ENCODE peak calls at places on chromosomes 1 and 21, in four cellular contexts. J, E, Y and D are unnamed samples. For H3K4me1, the result is how much of the 10 kb centered on the place peaks cover.

GRCh38 chr1:230517786-230518185 is 91.7 kb upstream of the PGBD5 start:
- DNase-seq in Y (no peak), E (no peak), J (peak), D (no peak)

GRCh38 chr1:175150596-175151319 is 41.8 kb downstream of the KIAA0040 start:
- DNase-seq in E (no peak), J (peak), Y (no peak), D (peak)

GRCh38 chr1:12525311-12526181 is 92.5 kb downstream of the DHRS3 start:
- DNase-seq in Y (no peak), E (peak), J (peak), D (peak)

GRCh38 chr1:192913683-192914082 is 104.8 kb downstream of the RGS2 start:
- DNase-seq in J (peak), Y (no peak), E (peak), D (no peak)

GRCh38 chr1:235917267-235917811 is 50.6 kb upstream of the LYST start:
- DNase-seq in J (peak), Y (peak), E (peak), D (peak)

GRCh38 chr1:18347559-18347958 is 133.2 kb upstream of the KLHDC7A start:
- DNase-seq in J (no peak), E (no peak), Y (no peak), D (no peak)

GRCh38 chr1:198157847-198158765 is 1.3 kb downstream of the NEK7 start:
- DNase-seq in E (peak), J (no peak), Y (no peak), D (no peak)

GRCh38 chr1:3604997-3605823 is 6.1 kb downstream of the MEGF6 start:
- DNase-seq in Y (no peak), J (no peak), E (no peak), D (no peak)

GRCh38 chr1:198867182-198867581 is 228.3 kb downstream of the PTPRC start:
- DNase-seq in J (no peak), Y (no peak), E (no peak), D (no peak)

GRCh38 chr1:183694636-183695035 is 41.5 kb upstream of the APOBEC4 start:
- DNase-seq in E (no peak), Y (no peak), J (no peak), D (no peak)

GRCh38 chr1:161086457-161086856 is 2.9 kb downstream of the NECTIN4 start:
- DNase-seq in Y (no peak), J (no peak), E (no peak), D (no peak)

GRCh38 chr1:60280764-60281278 is 207.3 kb upstream of the C1orf87 start:
- DNase-seq in J (no peak), E (no peak), Y (no peak), D (peak)

GRCh38 chr1:96880626-96881025 is 159.0 kb downstream of the PTBP2 start:
- DNase-seq in E (no peak), Y (no peak), J (no peak), D (no peak)

GRCh38 chr1:214427871-214428277 is 123.5 kb downstream of the PTPN14 start:
- DNase-seq in Y (no peak), E (no peak), J (no peak), D (no peak)

GRCh38 chr1:234963904-234964702 is 164.5 kb downstream of the TOMM20 start:
- DNase-seq in J (peak), E (peak), Y (no peak), D (peak)

GRCh38 chr1:53643881-53644390 is 95.0 kb downstream of the GLIS1 start:
- DNase-seq in J (no peak), E (no peak), Y (no peak), D (no peak)

GRCh38 chr1:19656134-19656779 is 8.4 kb upstream of the HTR6 start:
- DNase-seq in J (no peak), Y (no peak), E (no peak), D (no peak)

GRCh38 chr1:176374967-176375569 is 87.9 kb upstream of the PAPPA2 start:
- DNase-seq in Y (peak), J (peak), E (peak), D (peak)

GRCh38 chr21:37006521-37007291 is at the start of gene RIPPLY3:
- DNase-seq in E (no peak), J (no peak), Y (no peak), D (no peak)

GRCh38 chr1:233294991-233295774 is at the start of gene PCNX2:
- DNase-seq in Y (no peak), E (peak), J (peak), D (peak)

GRCh38 chr1:98355656-98356384 is 305.7 kb upstream of the SNX7 start:
- DNase-seq in E (no peak), Y (no peak), J (no peak), D (no peak)

GRCh38 chr1:217048104-217048707 is 325.0 kb upstream of the ESRRG start:
- DNase-seq in E (peak), J (no peak), Y (no peak), D (no peak)

GRCh38 chr21:35677298-35677841 is 383.0 kb downstream of the SETD4 start:
- DNase-seq in J (peak), E (no peak), Y (no peak), D (no peak)

GRCh38 chr1:223135176-223135575 is 7.9 kb downstream of the TLR5 start:
- DNase-seq in J (no peak), E (no peak), Y (no peak), D (peak)

GRCh38 chr1:221440658-221441057 is 301.2 kb downstream of the DUSP10 start:
- DNase-seq in J (no peak), Y (no peak), E (no peak), D (no peak)

GRCh38 chr1:33008051-33008914 is 28.4 kb downstream of the AK2 start:
- DNase-seq in Y (no peak), J (peak), E (no peak), D (no peak)

GRCh38 chr1:8083739-8084484 is 57.8 kb upstream of the ERRFI1 start:
- DNase-seq in E (peak), J (no peak), Y (no peak), D (peak)

GRCh38 chr1:182789138-182790076 is at the start of gene NPL:
- DNase-seq in Y (peak), E (peak), J (peak), D (peak)

DNA sequence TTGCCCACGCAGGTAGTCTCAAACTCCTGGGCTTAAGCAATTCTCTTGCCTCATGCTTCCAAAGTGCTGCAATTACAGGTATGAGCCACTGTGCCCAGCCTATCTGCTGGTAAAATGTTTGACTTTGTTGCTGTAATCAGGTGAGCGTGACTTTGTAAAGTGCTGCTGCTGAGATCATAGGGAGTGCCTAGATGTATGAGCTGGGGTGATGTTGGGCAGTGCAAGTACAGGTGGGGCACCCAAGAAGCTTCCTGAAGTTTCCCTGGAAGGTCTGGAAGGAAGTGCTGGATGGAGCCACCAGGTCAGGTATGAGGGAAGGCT is 43.1 kb downstream of the KIF21B start:
- DNase-seq in J (no peak), Y (no peak), E (no peak), D (no peak)
- TF ChIP-seq POLR2A in J (no peak), Y (no peak), E (no peak), D (no peak)

DNA sequence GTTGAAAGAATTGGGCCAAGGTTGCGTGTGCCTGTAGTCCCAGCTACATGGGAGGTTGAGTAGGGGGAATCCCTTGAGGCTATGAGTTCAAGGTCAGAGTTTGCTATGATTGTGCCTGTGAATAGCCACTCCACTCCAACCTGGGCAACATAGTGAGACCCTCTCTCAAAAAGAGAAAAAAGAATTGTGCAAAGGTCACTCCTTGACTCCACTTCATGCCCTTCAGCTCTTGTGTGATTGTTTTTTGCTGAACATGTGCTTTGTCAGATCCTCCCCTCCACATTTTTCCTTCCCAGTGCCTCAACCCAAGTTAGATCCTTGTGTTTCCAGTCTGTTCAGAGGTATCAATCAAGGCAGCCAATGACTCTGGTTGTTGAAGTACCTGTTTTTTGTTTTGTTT is 8.5 kb downstream of the TXNIP start:
- DNase-seq in E (no peak), J (no peak), Y (no peak), D (no peak)
- H3K4me1 ChIP-seq in E (under half), J (half or more), Y (under half), D (half or more)

DNA sequence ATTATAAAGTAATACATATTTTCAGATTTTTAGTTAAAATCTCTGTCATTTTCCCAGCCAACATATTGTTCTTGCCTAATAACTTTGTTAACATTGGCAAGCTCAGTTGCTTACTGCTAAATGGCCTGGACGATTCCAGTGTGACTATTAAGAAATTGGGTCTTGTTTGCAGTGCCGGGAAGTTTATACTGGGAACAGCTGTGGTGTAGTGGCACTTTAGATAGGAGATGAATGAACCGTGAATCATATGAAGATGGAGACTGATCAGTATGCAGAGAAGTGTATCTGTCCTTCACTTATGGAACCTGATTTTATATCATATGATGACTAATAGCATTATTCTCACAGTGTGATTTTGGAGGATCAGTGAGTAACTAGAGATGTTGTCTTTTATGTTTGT is 3.3 kb downstream of the CHRM3 start:
- DNase-seq in J (peak), Y (no peak), E (no peak), D (no peak)
- H3K27ac ChIP-seq in J (no peak), Y (no peak), E (no peak), D (no peak)

DNA sequence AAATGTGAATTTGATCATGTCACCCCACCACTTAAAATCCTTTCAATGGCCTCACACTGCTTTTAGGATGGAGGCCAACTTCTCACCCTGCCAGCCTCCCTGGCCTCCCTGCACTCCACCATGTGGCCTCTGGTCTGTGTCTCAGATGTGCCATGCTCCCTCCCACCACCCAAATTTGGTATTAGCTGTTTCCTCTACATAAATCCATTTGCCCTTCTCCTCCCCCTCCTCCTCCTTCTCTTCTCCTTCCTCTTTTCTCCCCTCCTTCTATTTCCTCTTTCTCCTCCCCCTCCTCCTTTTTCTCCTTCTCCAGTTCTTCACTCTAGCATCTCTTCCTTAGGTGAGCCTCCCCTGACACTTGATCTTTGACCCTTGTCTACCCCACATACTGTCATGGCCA is 16.7 kb upstream of the GUCA2B start:
- DNase-seq in Y (no peak), E (no peak), J (no peak), D (no peak)
- TF ChIP-seq POLR2A in Y (no peak), E (no peak), J (no peak), D (no peak)

DNA sequence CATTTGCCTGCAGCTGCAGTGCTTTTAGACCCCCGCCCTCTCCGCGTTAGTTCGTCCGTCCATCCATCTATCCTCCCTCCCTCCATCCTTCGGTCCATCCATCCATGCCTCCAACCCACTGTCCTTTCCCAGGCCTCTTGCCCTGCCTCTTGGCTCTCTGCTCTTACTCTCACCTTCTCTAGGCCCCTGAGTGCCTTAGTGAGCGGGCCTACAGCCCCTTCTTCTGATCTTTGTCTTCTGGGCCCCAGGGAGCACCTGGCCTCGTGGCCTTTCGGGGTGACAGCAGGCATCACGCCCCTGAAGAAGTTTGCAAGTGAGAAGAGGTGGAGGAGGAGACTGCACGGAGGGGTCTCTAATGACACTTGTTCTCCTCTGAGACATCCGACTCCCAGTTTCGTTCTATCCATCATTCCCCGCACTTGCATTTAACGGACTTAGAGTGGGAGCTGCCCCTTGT is 842 bp downstream of the ATXN7L2 start:
- DNase-seq in J (no peak), Y (no peak), E (no peak), D (no peak)
- H3K4me1 ChIP-seq in J (under half), Y (under half), E (under half), D (under half)

GRCh38 chr1:16131636-16132324 is 24.1 kb downstream of the EPHA2 start:
- DNase-seq in Y (peak), J (no peak), E (no peak), D (no peak)

GRCh38 chr1:16134071-16134801 is 21.6 kb downstream of the EPHA2 start:
- DNase-seq in E (no peak), Y (no peak), J (no peak), D (no peak)

GRCh38 chr1:16134906-16135305 is 21.0 kb downstream of the EPHA2 start:
- DNase-seq in Y (no peak), E (no peak), J (no peak), D (no peak)

GRCh38 chr1:16132325-16132785 is 23.5 kb downstream of the EPHA2 start:
- DNase-seq in E (no peak), Y (no peak), J (no peak), D (no peak)

GRCh38 chr1:16133007-16133961 is 22.6 kb downstream of the EPHA2 start:
- DNase-seq in J (no peak), Y (peak), E (no peak), D (no peak)
- H3K27ac ChIP-seq in J (no peak), Y (no peak), E (no peak), D (no peak)

GRCh38 chr1:169327875-169328274 is 39.7 kb downstream of the NME7 start:
- DNase-seq in E (no peak), J (no peak), Y (no peak), D (no peak)
- TF ChIP-seq POLR2A in E (no peak), J (no peak), Y (no peak), D (no peak)

GRCh38 chr1:36168538-36168937 is 12.6 kb downstream of the MAP7D1 start:
- DNase-seq in Y (no peak), E (no peak), J (no peak), D (no peak)
- H3K4me1 ChIP-seq in Y (under half), E (under half), J (under half), D (under half)

GRCh38 chr21:32413697-32414578 is 1.4 kb downstream of the EVA1C start:
- DNase-seq in E (peak), J (no peak), Y (no peak), D (no peak)
- H3K27ac ChIP-seq in E (peak), J (peak), Y (peak), D (peak)

DNA sequence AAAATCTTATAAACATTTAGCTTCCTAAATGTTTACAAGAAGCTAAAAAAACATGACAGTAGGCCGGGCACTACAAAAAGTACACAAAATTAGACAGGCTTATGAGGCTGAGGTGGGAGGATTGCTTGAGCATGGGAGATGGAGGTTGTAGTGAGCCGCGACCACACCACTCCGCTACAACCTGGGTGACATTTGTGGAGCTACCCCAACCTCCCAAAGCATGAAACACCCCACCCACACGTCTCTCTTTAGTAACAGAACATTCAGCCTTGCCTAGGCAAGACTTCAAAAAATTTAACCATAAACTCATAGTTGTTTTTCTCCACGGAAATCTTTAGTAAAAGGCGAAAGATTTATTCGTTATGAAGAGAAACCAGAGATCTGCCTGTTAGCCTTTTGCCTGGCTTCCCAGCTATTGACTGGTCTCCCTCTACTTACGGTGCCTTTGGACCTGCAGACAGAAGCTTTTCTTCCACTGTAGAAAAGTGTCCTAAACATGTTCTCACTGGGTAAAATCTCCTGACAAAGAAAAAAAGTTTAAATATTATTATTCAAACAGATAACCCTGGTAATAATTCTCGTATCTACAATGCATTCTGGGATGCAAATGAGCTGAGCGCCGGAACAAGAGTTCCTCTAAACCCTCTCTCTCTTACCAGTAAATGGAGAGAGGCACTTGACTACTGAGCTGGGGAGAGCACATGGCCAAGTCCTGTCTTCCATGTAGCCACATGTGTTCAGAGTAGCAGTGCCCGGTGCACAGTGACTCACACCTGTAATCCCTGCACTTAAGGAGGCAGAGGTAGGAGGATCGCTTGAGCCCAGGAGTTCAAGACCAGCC is 9.2 kb downstream of the RNU5D-1 start:
- DNase-seq in J (peak), E (peak), Y (no peak), D (peak)
- TF ChIP-seq POLR2A in J (peak), E (no peak), Y (no peak), D (peak)